ENCODE peak calls at places on chromosomes 2 and 18, in five cellular contexts. E is GM12865, O is GM04504, P is GM13976, W is OCI-M1. Q is an unnamed sample.

GRCh38 chr2:218888341-218888740 is 7.7 kb downstream of the WNT10A start:
- DNase-seq in E (no peak), O (no peak), P (no peak), W (no peak), Q (no peak)

GRCh38 chr2:106137944-106138903 is 55.9 kb downstream of the UXS1 start:
- DNase-seq in E (peak), O (no peak), P (no peak), W (no peak), Q (no peak)

GRCh38 chr2:160401895-160402294 is 91.7 kb downstream of the RBMS1 start:
- DNase-seq in E (no peak), O (no peak), P (no peak), W (no peak), Q (no peak)

GRCh38 chr2:137997733-137998132 is 33.5 kb downstream of the HNMT start:
- DNase-seq in E (no peak), O (no peak), P (no peak), W (no peak), Q (no peak)

GRCh38 chr18:40019797-40020392 is 1935.1 kb upstream of the PIK3C3 start:
- DNase-seq in E (no peak), O (no peak), P (no peak), W (peak), Q (no peak)

GRCh38 chr18:5986257-5986909 is 91.1 kb upstream of the TMEM200C start:
- DNase-seq in E (no peak), O (no peak), P (no peak), W (no peak), Q (no peak)

GRCh38 chr2:214482716-214483115 is 71.9 kb downstream of the VWC2L start:
- DNase-seq in E (no peak), O (no peak), P (no peak), W (no peak), Q (no peak)

GRCh38 chr2:45173513-45173912 is 164.3 kb upstream of the SIX2 start:
- DNase-seq in E (peak), O (peak), P (no peak), W (no peak), Q (no peak)

GRCh38 chr2:106107509-106108131 is 86.5 kb downstream of the UXS1 start:
- DNase-seq in E (peak), O (peak), P (peak), W (no peak), Q (peak)

GRCh38 chr2:101041413-101041812 is 39.3 kb downstream of the RPL31 start:
- DNase-seq in E (no peak), O (no peak), P (no peak), W (peak), Q (no peak)